ENCODE peak calls at places on chromosomes 7 and 10, in ten cellular contexts. O is body of pancreas, F is fibroblast of lung, Y is PC-3, A is WERI-Rb-1, K is right atrium auricular region, C is cardiac muscle cell, I is transverse colon, D is H9, J is testis. B is an unnamed sample.

GRCh38 chr10:120810298-120810697 is 40.9 kb upstream of the WDR11 start:
- DNase-seq in O (no peak), F (no peak), Y (peak), A (no peak), K (no peak), C (peak), I (peak), D (no peak), J (no peak), B (no peak)

GRCh38 chr10:96124230-96125141 is 5.6 kb upstream of the ZNF518A start:
- DNase-seq in O (peak), F (peak), Y (no peak), A (peak), K (no peak), C (peak), I (peak), D (peak), J (peak), B (no peak)

GRCh38 chr7:19061331-19061730 is 56.1 kb downstream of the TWIST1 start:
- DNase-seq in O (no peak), F (peak), Y (no peak), A (no peak), K (no peak), C (no peak), I (no peak), D (no peak), J (no peak), B (no peak)

GRCh38 chr10:12408472-12408871 is 59.1 kb downstream of the CAMK1D start:
- DNase-seq in O (no peak), F (no peak), Y (no peak), A (no peak), K (no peak), C (no peak), I (no peak), D (no peak), J (no peak), B (peak)

GRCh38 chr10:113441220-113441619 is 111.6 kb upstream of the HABP2 start:
- DNase-seq in O (no peak), F (no peak), Y (no peak), A (peak), K (no peak), C (no peak), I (no peak), D (no peak), J (no peak), B (no peak)

GRCh38 chr10:11396311-11396960 is 215.0 kb downstream of the USP6NL start:
- DNase-seq in O (no peak), F (no peak), Y (no peak), A (no peak), K (no peak), C (no peak), I (no peak), D (no peak), J (no peak), B (peak)

GRCh38 chr7:83457022-83457892 is 191.7 kb downstream of the SEMA3E start:
- DNase-seq in O (no peak), F (no peak), Y (no peak), A (no peak), K (no peak), C (no peak), I (no peak), D (no peak), J (no peak), B (no peak)

GRCh38 chr7:73896454-73896853 is 35.5 kb downstream of the TMEM270 start:
- DNase-seq in O (no peak), F (peak), Y (peak), A (no peak), K (no peak), C (no peak), I (no peak), D (no peak), J (no peak), B (no peak)

GRCh38 chr10:1215862-1216575 is 159.8 kb downstream of the WDR37 start:
- DNase-seq in O (no peak), F (no peak), Y (no peak), A (no peak), K (no peak), C (no peak), I (no peak), D (peak), J (no peak), B (no peak)

GRCh38 chr7:5357951-5358350 is 65.7 kb downstream of the TNRC18 start:
- DNase-seq in O (no peak), F (no peak), Y (no peak), A (no peak), K (no peak), C (peak), I (no peak), D (no peak), J (no peak), B (no peak)

GRCh38 chr10:6148251-6148691 is 54.5 kb upstream of the PFKFB3 start:
- DNase-seq in O (peak), F (no peak), Y (no peak), A (no peak), K (no peak), C (no peak), I (peak), D (no peak), J (no peak), B (no peak)

GRCh38 chr10:132516771-132517725 is 20.5 kb upstream of the INPP5A start:
- DNase-seq in O (peak), F (peak), Y (peak), A (peak), K (peak), C (peak), I (peak), D (peak), J (peak), B (peak)

GRCh38 chr10:107163086-107163880 is 1.2 kb downstream of the SORCS1 start:
- DNase-seq in O (peak), F (no peak), Y (no peak), A (no peak), K (no peak), C (peak), I (no peak), D (no peak), J (peak), B (no peak)

GRCh38 chr7:137880432-137880831 is 33.7 kb upstream of the DGKI start:
- DNase-seq in O (no peak), F (peak), Y (no peak), A (no peak), K (no peak), C (no peak), I (no peak), D (no peak), J (no peak), B (no peak)

GRCh38 chr7:2851499-2851898 is 7.4 kb upstream of the GNA12 start:
- DNase-seq in O (no peak), F (no peak), Y (no peak), A (no peak), K (no peak), C (no peak), I (no peak), D (no peak), J (no peak), B (no peak)

GRCh38 chr10:7480742-7481381 is 70.0 kb upstream of the SFMBT2 start:
- DNase-seq in O (peak), F (no peak), Y (no peak), A (no peak), K (peak), C (no peak), I (no peak), D (no peak), J (no peak), B (no peak)

GRCh38 chr7:131010714-131011436 is 276.9 kb upstream of the KLF14 start:
- DNase-seq in O (no peak), F (peak), Y (no peak), A (no peak), K (no peak), C (no peak), I (no peak), D (no peak), J (no peak), B (no peak)

GRCh38 chr10:131936756-131937155 is 35.9 kb downstream of the PPP2R2D start:
- DNase-seq in O (no peak), F (no peak), Y (no peak), A (no peak), K (no peak), C (no peak), I (no peak), D (no peak), J (no peak), B (no peak)

GRCh38 chr10:103199498-103199897 is 6.4 kb upstream of the NT5C2 start:
- DNase-seq in O (no peak), F (no peak), Y (no peak), A (no peak), K (no peak), C (no peak), I (no peak), D (no peak), J (no peak), B (no peak)

GRCh38 chr10:110995301-110995700 is 75.9 kb downstream of the SHOC2 start:
- DNase-seq in O (no peak), F (no peak), Y (no peak), A (no peak), K (no peak), C (no peak), I (no peak), D (no peak), J (no peak), B (no peak)

GRCh38 chr10:14385591-14386201 is 55.0 kb upstream of the FRMD4A start:
- DNase-seq in O (no peak), F (peak), Y (peak), A (no peak), K (no peak), C (no peak), I (no peak), D (no peak), J (no peak), B (no peak)

GRCh38 chr7:159065151-159065550 is 79.5 kb downstream of the VIPR2 start:
- DNase-seq in O (no peak), F (no peak), Y (no peak), A (no peak), K (peak), C (no peak), I (no peak), D (no peak), J (no peak), B (no peak)

GRCh38 chr7:15801041-15801440 is 114.6 kb upstream of the MEOX2 start:
- DNase-seq in O (no peak), F (no peak), Y (no peak), A (no peak), K (no peak), C (no peak), I (no peak), D (no peak), J (no peak), B (no peak)

GRCh38 chr10:49679480-49679893 is at the start of gene C10orf53:
- DNase-seq in O (peak), F (peak), Y (no peak), A (peak), K (peak), C (peak), I (no peak), D (peak), J (peak), B (no peak)

GRCh38 chr10:62395892-62396291 is 21.7 kb downstream of the ZNF365 start:
- DNase-seq in O (no peak), F (no peak), Y (no peak), A (no peak), K (no peak), C (no peak), I (no peak), D (no peak), J (no peak), B (no peak)

GRCh38 chr10:19168584-19168983 is 120.0 kb downstream of the MALRD1 start:
- DNase-seq in O (no peak), F (peak), Y (no peak), A (peak), K (no peak), C (peak), I (no peak), D (peak), J (no peak), B (no peak)

GRCh38 chr7:47366211-47366610 is 215.7 kb downstream of the TNS3 start:
- DNase-seq in O (no peak), F (no peak), Y (no peak), A (no peak), K (no peak), C (no peak), I (no peak), D (no peak), J (no peak), B (no peak)

GRCh38 chr10:5434017-5434753 is 21.8 kb downstream of the NET1 start:
- DNase-seq in O (no peak), F (peak), Y (peak), A (no peak), K (no peak), C (peak), I (no peak), D (no peak), J (no peak), B (no peak)

GRCh38 chr7:132239422-132239994 is 336.8 kb downstream of the PLXNA4 start:
- DNase-seq in O (no peak), F (no peak), Y (no peak), A (no peak), K (no peak), C (no peak), I (no peak), D (no peak), J (no peak), B (no peak)

GRCh38 chr7:4631664-4632171 is 50.4 kb upstream of the FOXK1 start:
- DNase-seq in O (peak), F (peak), Y (peak), A (peak), K (peak), C (peak), I (peak), D (peak), J (peak), B (peak)

GRCh38 chr7:63040966-63041610 is 957.6 kb upstream of the ZNF722 start:
- DNase-seq in O (no peak), F (no peak), Y (no peak), A (no peak), K (no peak), C (peak), I (no peak), D (no peak), J (peak), B (no peak)

GRCh38 chr7:158112571-158113320 is 474.9 kb downstream of the PTPRN2 start:
- DNase-seq in O (no peak), F (no peak), Y (no peak), A (no peak), K (peak), C (no peak), I (no peak), D (no peak), J (no peak), B (no peak)

GRCh38 chr10:33675235-33675634 is 340.8 kb upstream of the NRP1 start:
- DNase-seq in O (no peak), F (peak), Y (no peak), A (no peak), K (no peak), C (no peak), I (no peak), D (no peak), J (no peak), B (no peak)

GRCh38 chr10:73771722-73772279 is 10.0 kb upstream of the CHCHD1 start:
- DNase-seq in O (peak), F (peak), Y (peak), A (peak), K (peak), C (peak), I (peak), D (peak), J (peak), B (peak)

GRCh38 chr7:34090796-34091195 is 185.5 kb downstream of the BMPER start:
- DNase-seq in O (no peak), F (no peak), Y (no peak), A (no peak), K (no peak), C (no peak), I (no peak), D (no peak), J (no peak), B (no peak)

GRCh38 chr7:116334555-116334954 is 124.2 kb downstream of the TES start:
- DNase-seq in O (no peak), F (no peak), Y (no peak), A (no peak), K (no peak), C (no peak), I (no peak), D (no peak), J (no peak), B (no peak)

GRCh38 chr7:101868191-101868950 is 50.9 kb downstream of the CUX1 start:
- DNase-seq in O (no peak), F (peak), Y (no peak), A (no peak), K (no peak), C (no peak), I (no peak), D (no peak), J (no peak), B (no peak)

GRCh38 chr10:121952226-121952625 is 22.8 kb downstream of the NSMCE4A start:
- DNase-seq in O (no peak), F (peak), Y (no peak), A (no peak), K (no peak), C (no peak), I (no peak), D (no peak), J (no peak), B (no peak)

GRCh38 chr7:100157334-100158228 is 942 bp downstream of the TRAPPC14 start:
- DNase-seq in O (peak), F (peak), Y (peak), A (peak), K (peak), C (peak), I (peak), D (peak), J (peak), B (no peak)

GRCh38 chr7:100157069-100157333 is 1.5 kb downstream of the TRAPPC14 start:
- DNase-seq in O (no peak), F (no peak), Y (no peak), A (no peak), K (no peak), C (no peak), I (no peak), D (no peak), J (no peak), B (no peak)

GRCh38 chr7:100160067-100160466 is 1.5 kb upstream of the TRAPPC14 start:
- DNase-seq in O (no peak), F (no peak), Y (no peak), A (no peak), K (no peak), C (no peak), I (no peak), D (no peak), J (no peak), B (no peak)

GRCh38 chr7:100158229-100159098 is at the start of gene TRAPPC14:
- DNase-seq in O (peak), F (peak), Y (peak), A (peak), K (peak), C (peak), I (peak), D (peak), J (peak), B (peak)

GRCh38 chr7:100159099-100159623 is 638 bp upstream of the TRAPPC14 start:
- DNase-seq in O (no peak), F (no peak), Y (no peak), A (no peak), K (no peak), C (no peak), I (no peak), D (peak), J (no peak), B (no peak)
- TF ChIP-seq CTCF in O (no peak), F (no peak), Y (no peak), A (no peak), K (no peak), C (no peak), I (no peak), D (no peak), J (no peak), B (no peak)

GRCh38 chr10:31620236-31621151 is 301.5 kb downstream of the ZEB1 start:
- DNase-seq in O (peak), F (peak), Y (no peak), A (peak), K (peak), C (peak), I (peak), D (peak), J (peak), B (no peak)
- H3K27ac ChIP-seq in O (no peak), F (peak), Y (no peak), A (no peak), K (peak), C (no peak), I (no peak), D (no peak), J (no peak), B (no peak)

GRCh38 chr10:117250409-117250808 is 9.5 kb downstream of the SLC18A2 start:
- DNase-seq in O (no peak), F (no peak), Y (no peak), A (no peak), K (no peak), C (no peak), I (no peak), D (no peak), J (no peak), B (no peak)

GRCh38 chr10:117246997-117247667 is 6.2 kb downstream of the SLC18A2 start:
- DNase-seq in O (no peak), F (no peak), Y (no peak), A (no peak), K (no peak), C (no peak), I (no peak), D (no peak), J (no peak), B (no peak)

GRCh38 chr10:117248700-117249465 is 8.0 kb downstream of the SLC18A2 start:
- DNase-seq in O (no peak), F (no peak), Y (no peak), A (no peak), K (no peak), C (no peak), I (no peak), D (no peak), J (no peak), B (no peak)

GRCh38 chr10:117253908-117254307 is 13.0 kb downstream of the SLC18A2 start:
- DNase-seq in O (no peak), F (no peak), Y (no peak), A (no peak), K (no peak), C (no peak), I (no peak), D (peak), J (no peak), B (no peak)

GRCh38 chr10:117249493-117250093 is 8.7 kb downstream of the SLC18A2 start:
- DNase-seq in O (no peak), F (no peak), Y (no peak), A (no peak), K (no peak), C (no peak), I (no peak), D (no peak), J (no peak), B (no peak)
- TF ChIP-seq CTCF in O (no peak), F (no peak), Y (no peak), A (no peak), K (no peak), C (no peak), I (no peak), D (no peak), J (no peak), B (no peak)

GRCh38 chr7:104958278-104958903 is 55.6 kb upstream of the KMT2E start:
- DNase-seq in O (no peak), F (peak), Y (no peak), A (peak), K (no peak), C (no peak), I (no peak), D (no peak), J (no peak), B (no peak)
- H3K27ac ChIP-seq in O (no peak), F (peak), Y (no peak), A (peak), K (peak), C (no peak), I (peak), D (no peak), J (no peak), B (peak)

B was measured in ascending aorta.